ENCODE peak calls at places on chromosome 21, in eight cellular contexts. One of them, this sample, is unnamed.

GRCh38 chr21:33973268-33973667 is 57.7 kb upstream of the ATP5PO start:
- DNase-seq in lung: no peak
- DNase-seq in testis: no peak
- DNase-seq in CD8-positive, alpha-beta memory T cell: no peak
- DNase-seq in heart left ventricle: no peak
- DNase-seq in PC-3: no peak
- DNase-seq in IMR-90: no peak
- DNase-seq in gastrocnemius medialis: no peak
- DNase-seq in this sample: no peak

GRCh38 chr21:31198575-31198974 is 145.5 kb downstream of the TIAM1 start:
- DNase-seq in IMR-90: peak; percentile 62
- DNase-seq in heart left ventricle: no peak
- DNase-seq in CD8-positive, alpha-beta memory T cell: no peak
- DNase-seq in lung: no peak
- DNase-seq in PC-3: peak; percentile 85
- DNase-seq in testis: no peak
- DNase-seq in gastrocnemius medialis: no peak
- DNase-seq in this sample: no peak

GRCh38 chr21:43654806-43655489 is 4.3 kb downstream of the HSF2BP start:
- DNase-seq in gastrocnemius medialis: no peak
- DNase-seq in lung: no peak
- DNase-seq in CD8-positive, alpha-beta memory T cell: no peak
- DNase-seq in PC-3: peak; percentile 84
- DNase-seq in heart left ventricle: no peak
- DNase-seq in testis: no peak
- DNase-seq in IMR-90: peak; percentile 70
- DNase-seq in this sample: no peak

GRCh38 chr21:42636535-42636914 is 16.9 kb upstream of the PDE9A start:
- DNase-seq in gastrocnemius medialis: no peak
- DNase-seq in PC-3: peak; percentile 39
- DNase-seq in CD8-positive, alpha-beta memory T cell: no peak
- DNase-seq in heart left ventricle: no peak
- DNase-seq in testis: no peak
- DNase-seq in IMR-90: peak; percentile 61
- DNase-seq in lung: no peak
- DNase-seq in this sample: no peak

GRCh38 chr21:39849014-39849655 is 18.1 kb upstream of the PCP4 start:
- DNase-seq in PC-3: no peak
- DNase-seq in lung: no peak
- DNase-seq in gastrocnemius medialis: no peak
- DNase-seq in heart left ventricle: no peak
- DNase-seq in IMR-90: no peak
- DNase-seq in testis: no peak
- DNase-seq in CD8-positive, alpha-beta memory T cell: no peak
- DNase-seq in this sample: no peak

GRCh38 chr21:21851657-21852056 is 853.4 kb downstream of the NCAM2 start:
- DNase-seq in PC-3: peak; percentile 49
- DNase-seq in heart left ventricle: no peak
- DNase-seq in IMR-90: peak; percentile 13
- DNase-seq in gastrocnemius medialis: no peak
- DNase-seq in testis: no peak
- DNase-seq in CD8-positive, alpha-beta memory T cell: no peak
- DNase-seq in lung: no peak
- DNase-seq in this sample: no peak

GRCh38 chr21:38702196-38702595 is 103.5 kb upstream of the ETS2 start:
- DNase-seq in PC-3: no peak
- DNase-seq in heart left ventricle: no peak
- DNase-seq in lung: no peak
- DNase-seq in IMR-90: no peak
- DNase-seq in testis: no peak
- DNase-seq in CD8-positive, alpha-beta memory T cell: no peak
- DNase-seq in gastrocnemius medialis: no peak
- DNase-seq in this sample: no peak

GRCh38 chr21:43369124-43369523 is 57.8 kb downstream of the SIK1 start:
- DNase-seq in testis: no peak
- DNase-seq in PC-3: peak; percentile 35
- DNase-seq in heart left ventricle: no peak
- DNase-seq in CD8-positive, alpha-beta memory T cell: no peak
- DNase-seq in lung: no peak
- DNase-seq in IMR-90: peak; percentile 46
- DNase-seq in gastrocnemius medialis: peak; percentile 46
- DNase-seq in this sample: no peak

GRCh38 chr21:7957713-7958064 is 2563.7 kb upstream of the TPTE start:
- DNase-seq in heart left ventricle: no peak
- DNase-seq in gastrocnemius medialis: no peak
- DNase-seq in IMR-90: no peak
- DNase-seq in lung: no peak
- DNase-seq in testis: no peak
- DNase-seq in CD8-positive, alpha-beta memory T cell: no peak
- DNase-seq in PC-3: no peak
- DNase-seq in this sample: no peak

GRCh38 chr21:39523398-39523797 is 71.6 kb downstream of the SH3BGR start:
- DNase-seq in IMR-90: no peak
- DNase-seq in gastrocnemius medialis: no peak
- DNase-seq in PC-3: no peak
- DNase-seq in lung: peak; percentile 67
- DNase-seq in testis: no peak
- DNase-seq in heart left ventricle: peak; percentile 61
- DNase-seq in CD8-positive, alpha-beta memory T cell: no peak
- DNase-seq in this sample: peak; percentile 36

GRCh38 chr21:20419780-20420179 is 578.4 kb upstream of the NCAM2 start:
- DNase-seq in IMR-90: no peak
- DNase-seq in heart left ventricle: no peak
- DNase-seq in lung: no peak
- DNase-seq in CD8-positive, alpha-beta memory T cell: no peak
- DNase-seq in testis: no peak
- DNase-seq in PC-3: no peak
- DNase-seq in gastrocnemius medialis: no peak
- DNase-seq in this sample: no peak

GRCh38 chr21:19853709-19854575 is 1144.3 kb upstream of the NCAM2 start:
- DNase-seq in heart left ventricle: peak; percentile 21
- DNase-seq in lung: no peak
- DNase-seq in PC-3: no peak
- DNase-seq in testis: no peak
- DNase-seq in gastrocnemius medialis: no peak
- DNase-seq in CD8-positive, alpha-beta memory T cell: no peak
- DNase-seq in IMR-90: no peak
- DNase-seq in this sample: no peak

GRCh38 chr21:39385299-39386145 is 36.6 kb upstream of the HMGN1 start:
- DNase-seq in gastrocnemius medialis: peak; percentile 60
- DNase-seq in heart left ventricle: peak; percentile 89
- DNase-seq in IMR-90: peak; percentile 75
- DNase-seq in CD8-positive, alpha-beta memory T cell: peak; percentile 72
- DNase-seq in testis: peak; percentile 83
- DNase-seq in lung: peak; percentile 78
- DNase-seq in PC-3: no peak
- DNase-seq in this sample: peak; percentile 85

GRCh38 chr21:31347435-31348032 is 3.5 kb upstream of the TIAM1 start:
- DNase-seq in heart left ventricle: no peak
- DNase-seq in IMR-90: peak; percentile 50
- DNase-seq in gastrocnemius medialis: no peak
- DNase-seq in CD8-positive, alpha-beta memory T cell: no peak
- DNase-seq in PC-3: peak; percentile 84
- DNase-seq in testis: no peak
- DNase-seq in lung: no peak
- DNase-seq in this sample: no peak

GRCh38 chr21:29712818-29713217 is 227.0 kb downstream of the GRIK1 start:
- DNase-seq in IMR-90: no peak
- DNase-seq in lung: no peak
- DNase-seq in heart left ventricle: no peak
- DNase-seq in gastrocnemius medialis: no peak
- DNase-seq in PC-3: no peak
- DNase-seq in CD8-positive, alpha-beta memory T cell: no peak
- DNase-seq in testis: no peak
- DNase-seq in this sample: no peak

DNA sequence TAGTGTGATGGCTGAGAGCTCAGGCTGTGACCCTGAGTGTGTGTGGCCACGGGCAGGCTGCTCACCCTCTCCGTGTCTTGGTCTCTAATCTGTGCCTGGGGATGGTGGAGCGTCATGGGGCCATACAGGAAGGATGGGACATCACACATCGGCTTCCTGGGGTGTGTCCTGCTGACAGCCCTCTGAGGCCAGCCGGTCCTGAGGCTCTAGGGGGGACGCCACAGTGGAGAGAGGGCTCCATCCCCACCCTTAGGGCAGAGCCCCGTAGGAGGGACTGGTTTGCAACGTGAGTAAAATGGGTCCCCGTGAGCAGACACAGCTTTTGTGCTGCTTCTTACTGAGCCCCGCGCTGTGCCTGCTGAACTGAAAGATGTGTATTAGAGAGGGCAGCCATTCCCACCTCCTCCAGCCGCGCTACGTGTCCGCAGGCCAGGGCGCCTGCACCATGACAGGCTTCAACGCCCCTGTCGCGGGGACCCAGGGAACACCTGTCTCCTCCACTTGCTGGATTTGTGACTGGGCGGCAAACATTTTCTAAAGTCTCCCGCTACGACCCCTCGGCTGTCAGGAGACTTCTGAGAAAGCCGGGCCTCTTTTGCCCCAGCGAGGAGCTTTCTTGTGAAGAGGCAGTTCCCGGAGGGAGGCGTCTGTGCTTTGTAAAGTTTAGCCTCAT is 8.1 kb downstream of the COL18A1 start:
- DNase-seq in IMR-90: no peak
- DNase-seq in CD8-positive, alpha-beta memory T cell: peak; percentile 18
- DNase-seq in gastrocnemius medialis: no peak
- DNase-seq in heart left ventricle: peak; percentile 20
- DNase-seq in PC-3: no peak
- DNase-seq in lung: no peak
- DNase-seq in testis: no peak
- DNase-seq in this sample: no peak
- H3K27me3 ChIP-seq in IMR-90: no peaks in the 10 kb centered on the region
- H3K27me3 ChIP-seq in CD8-positive, alpha-beta memory T cell: no peaks in the 10 kb centered on the region
- H3K27me3 ChIP-seq in gastrocnemius medialis: peaks cover 7% of the 10 kb centered on the region
- H3K27me3 ChIP-seq in heart left ventricle: no peaks in the 10 kb centered on the region
- H3K27me3 ChIP-seq in PC-3: no peaks in the 10 kb centered on the region
- H3K27me3 ChIP-seq in lung: no peaks in the 10 kb centered on the region
- H3K27me3 ChIP-seq in testis: no peaks in the 10 kb centered on the region
- H3K27me3 ChIP-seq in this sample: no peaks in the 10 kb centered on the region

GRCh38 chr21:45864436-45864835 is 117.1 kb upstream of the COL6A1 start:
- DNase-seq in PC-3: no peak
- DNase-seq in CD8-positive, alpha-beta memory T cell: no peak
- DNase-seq in IMR-90: peak; percentile 53
- DNase-seq in testis: no peak
- DNase-seq in gastrocnemius medialis: no peak
- DNase-seq in heart left ventricle: no peak
- DNase-seq in lung: no peak
- DNase-seq in this sample: no peak
- H3K4me1 ChIP-seq in PC-3: peaks cover 19% of the 10 kb centered on the region
- H3K4me1 ChIP-seq in CD8-positive, alpha-beta memory T cell: no peaks in the 10 kb centered on the region
- H3K4me1 ChIP-seq in IMR-90: peaks cover 15% of the 10 kb centered on the region
- H3K4me1 ChIP-seq in testis: no peaks in the 10 kb centered on the region
- H3K4me1 ChIP-seq in gastrocnemius medialis: no peaks in the 10 kb centered on the region
- H3K4me1 ChIP-seq in heart left ventricle: no peaks in the 10 kb centered on the region
- H3K4me1 ChIP-seq in lung: no peaks in the 10 kb centered on the region
- H3K4me1 ChIP-seq in this sample: no peaks in the 10 kb centered on the region

GRCh38 chr21:32529679-32530078 is 55.6 kb downstream of the TCP10L start:
- DNase-seq in gastrocnemius medialis: no peak
- DNase-seq in lung: no peak
- DNase-seq in heart left ventricle: peak; percentile 69
- DNase-seq in IMR-90: no peak
- DNase-seq in CD8-positive, alpha-beta memory T cell: no peak
- DNase-seq in PC-3: no peak
- DNase-seq in testis: no peak
- DNase-seq in this sample: no peak
- H3K27me3 ChIP-seq in gastrocnemius medialis: no peaks in the 10 kb centered on the region
- H3K27me3 ChIP-seq in lung: no peaks in the 10 kb centered on the region
- H3K27me3 ChIP-seq in heart left ventricle: no peaks in the 10 kb centered on the region
- H3K27me3 ChIP-seq in IMR-90: no peaks in the 10 kb centered on the region
- H3K27me3 ChIP-seq in CD8-positive, alpha-beta memory T cell: no peaks in the 10 kb centered on the region
- H3K27me3 ChIP-seq in PC-3: no peaks in the 10 kb centered on the region
- H3K27me3 ChIP-seq in testis: no peaks in the 10 kb centered on the region
- H3K27me3 ChIP-seq in this sample: no peaks in the 10 kb centered on the region

GRCh38 chr21:17436626-17437111 is 76.2 kb upstream of the CXADR start:
- DNase-seq in IMR-90: no peak
- DNase-seq in CD8-positive, alpha-beta memory T cell: no peak
- DNase-seq in heart left ventricle: no peak
- DNase-seq in testis: peak; percentile 54
- DNase-seq in PC-3: no peak
- DNase-seq in lung: no peak
- DNase-seq in gastrocnemius medialis: no peak
- DNase-seq in this sample: no peak
- H3K4me1 ChIP-seq in IMR-90: peaks cover 9% of the 10 kb centered on the region
- H3K4me1 ChIP-seq in CD8-positive, alpha-beta memory T cell: no peaks in the 10 kb centered on the region
- H3K4me1 ChIP-seq in heart left ventricle: peaks cover 7% of the 10 kb centered on the region
- H3K4me1 ChIP-seq in testis: peaks cover 66% of the 10 kb centered on the region
- H3K4me1 ChIP-seq in PC-3: peaks cover 23% of the 10 kb centered on the region
- H3K4me1 ChIP-seq in lung: peaks cover 8% of the 10 kb centered on the region
- H3K4me1 ChIP-seq in gastrocnemius medialis: peaks cover 2% of the 10 kb centered on the region
- H3K4me1 ChIP-seq in this sample: no peaks in the 10 kb centered on the region

DNA sequence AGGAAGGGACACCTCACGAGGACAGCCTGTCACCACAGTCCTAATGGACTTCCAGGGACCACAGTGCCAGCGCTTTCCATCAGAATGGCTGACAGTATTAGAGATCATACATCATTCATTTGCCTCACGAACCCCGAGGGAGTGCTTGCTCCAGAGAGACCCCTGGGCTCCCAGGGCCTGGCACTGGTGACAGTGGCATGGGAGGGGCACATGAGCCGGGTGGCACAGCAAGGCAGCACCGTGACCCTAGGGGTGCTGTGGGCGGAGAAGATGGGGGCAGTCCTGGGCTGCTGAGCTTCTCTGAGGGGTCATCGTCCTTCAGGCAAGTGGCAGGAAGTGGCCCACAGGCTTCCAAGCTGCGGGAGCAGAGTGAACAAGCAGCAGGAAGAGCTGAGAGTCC is 16.4 kb upstream of the TSPEAR start:
- DNase-seq in lung: no peak
- DNase-seq in IMR-90: no peak
- DNase-seq in testis: no peak
- DNase-seq in PC-3: no peak
- DNase-seq in gastrocnemius medialis: no peak
- DNase-seq in heart left ventricle: no peak
- DNase-seq in CD8-positive, alpha-beta memory T cell: no peak
- DNase-seq in this sample: no peak
- H3K27me3 ChIP-seq in lung: peaks cover 3% of the 10 kb centered on the region
- H3K27me3 ChIP-seq in IMR-90: peaks cover 42% of the 10 kb centered on the region
- H3K27me3 ChIP-seq in testis: no peaks in the 10 kb centered on the region
- H3K27me3 ChIP-seq in PC-3: no peaks in the 10 kb centered on the region
- H3K27me3 ChIP-seq in gastrocnemius medialis: peaks cover 41% of the 10 kb centered on the region
- H3K27me3 ChIP-seq in heart left ventricle: peaks cover 15% of the 10 kb centered on the region
- H3K27me3 ChIP-seq in CD8-positive, alpha-beta memory T cell: peaks cover 12% of the 10 kb centered on the region
- H3K27me3 ChIP-seq in this sample: peaks cover 51% of the 10 kb centered on the region